ENCODE peak calls at places on chromosome 6, in ten cellular contexts. G is CD8-positive, alpha-beta T cell; Y is lower lobe of right lung; C is mammary epithelial cell; D is adrenal gland; S is H1; B is left ventricle myocardium inferior; E is A549; F is Caco-2; W is tibial artery. J is an unnamed sample. For H3K4me1, the result is how much of the 10 kb centered on the place peaks cover.

GRCh38 chr6:33621396-33622388 is 570 bp downstream of the ITPR3 start:
- DNase-seq in E (no peak), C (peak), Y (peak), W (peak), G (peak), D (peak), S (no peak), F (peak), B (peak), J (peak)

GRCh38 chr6:103122766-103123601 is 1729.5 kb downstream of the GRIK2 start:
- DNase-seq in G (no peak), D (peak), Y (peak), B (no peak), S (peak), E (no peak), F (peak), C (peak), W (peak), J (no peak)

GRCh38 chr6:140893432-140893831 is 1239.3 kb upstream of the GJE1 start:
- DNase-seq in W (no peak), D (no peak), B (no peak), F (no peak), G (no peak), E (no peak), Y (no peak), S (no peak), C (no peak), J (no peak)

GRCh38 chr6:7526755-7527154 is 14.7 kb upstream of the DSP start:
- DNase-seq in D (no peak), E (no peak), G (no peak), B (no peak), W (no peak), C (no peak), F (no peak), S (no peak), Y (no peak), J (no peak)

GRCh38 chr6:118377711-118378414 is 170.2 kb upstream of the PLN start:
- DNase-seq in W (no peak), B (peak), Y (peak), G (no peak), D (no peak), E (no peak), F (no peak), S (no peak), C (no peak), J (no peak)

GRCh38 chr6:82015043-82015442 is 232.5 kb downstream of the IBTK start:
- DNase-seq in D (no peak), E (no peak), F (no peak), C (peak), Y (no peak), G (no peak), W (no peak), S (no peak), B (no peak), J (no peak)

GRCh38 chr6:51936536-51936935 is 150.9 kb downstream of the PKHD1 start:
- DNase-seq in Y (no peak), F (no peak), E (no peak), S (no peak), W (no peak), C (no peak), D (no peak), B (no peak), G (no peak), J (no peak)

GRCh38 chr6:39402239-39402751 is 79.8 kb upstream of the KCNK16 start:
- DNase-seq in C (peak), S (no peak), E (no peak), G (no peak), F (no peak), D (no peak), Y (no peak), B (no peak), W (no peak), J (no peak)

DNA sequence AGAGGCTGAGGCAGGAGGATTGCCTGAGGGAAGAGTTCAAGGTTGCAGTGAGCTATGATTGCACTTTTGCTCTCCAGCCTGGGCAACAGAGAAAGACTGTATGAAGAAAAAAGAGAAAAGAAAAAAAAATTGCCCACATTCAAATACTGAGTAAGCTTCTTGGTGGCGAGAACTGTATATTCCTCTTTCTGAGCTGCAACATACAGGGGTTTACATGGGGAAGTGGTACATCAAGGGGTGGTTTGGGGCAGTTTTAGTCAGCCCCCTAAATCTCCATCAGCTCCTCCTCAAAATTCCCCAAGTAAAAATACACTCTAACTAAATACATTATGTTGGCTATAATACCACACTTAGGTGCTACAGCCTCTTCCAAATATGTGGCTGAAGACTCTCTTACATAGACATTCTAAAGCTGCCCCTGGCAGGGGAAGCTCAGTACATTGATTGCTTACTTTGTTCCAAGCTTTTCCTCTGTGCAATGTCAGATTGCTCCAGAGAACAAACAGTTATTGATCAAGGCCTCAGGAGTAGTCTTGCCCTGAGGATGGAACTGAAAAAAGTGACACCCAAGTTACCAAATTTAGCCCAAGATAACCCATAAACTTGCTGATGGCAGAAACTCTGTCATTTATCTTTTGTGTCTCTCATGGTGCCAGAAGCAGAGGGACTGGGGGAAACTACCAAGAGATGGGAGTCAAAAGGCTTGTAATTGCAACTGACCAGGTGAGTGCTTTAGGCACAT is 107.4 kb upstream of the RIPOR2 start:
- DNase-seq in F (no peak), B (no peak), E (no peak), S (no peak), W (no peak), C (no peak), Y (no peak), G (no peak), D (no peak), J (no peak)
- H3K4me1 ChIP-seq in F (under half), B (under half), E (under half), S (under half), W (under half), C (under half), Y (under half), G (under half), D (under half), J (under half)

DNA sequence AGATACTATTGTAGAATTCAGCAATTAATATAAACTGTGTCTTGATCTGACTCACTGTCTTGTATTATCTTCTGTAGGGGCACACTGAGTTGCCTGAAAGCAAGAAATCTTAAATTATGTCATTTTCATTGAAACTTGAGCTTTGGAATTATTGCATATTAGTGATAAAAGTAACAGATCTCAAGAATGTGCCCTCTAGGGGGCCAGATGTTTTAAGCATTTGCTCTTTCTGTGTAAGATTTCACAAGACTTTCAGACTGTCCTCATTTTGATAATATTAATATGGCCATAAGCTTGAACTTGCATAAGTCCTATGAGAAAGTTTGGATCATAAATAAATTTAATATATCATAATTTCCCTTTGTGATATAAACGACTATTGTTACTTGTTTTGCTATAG is 55.5 kb upstream of the MYO6 start:
- DNase-seq in C (no peak), E (no peak), G (no peak), F (no peak), B (no peak), S (no peak), W (no peak), D (no peak), Y (no peak), J (no peak)
- TF ChIP-seq CTCF in C (peak), E (peak), G (no peak), F (no peak), B (no peak), S (no peak), W (peak), D (peak), Y (no peak), J (no peak)

DNA sequence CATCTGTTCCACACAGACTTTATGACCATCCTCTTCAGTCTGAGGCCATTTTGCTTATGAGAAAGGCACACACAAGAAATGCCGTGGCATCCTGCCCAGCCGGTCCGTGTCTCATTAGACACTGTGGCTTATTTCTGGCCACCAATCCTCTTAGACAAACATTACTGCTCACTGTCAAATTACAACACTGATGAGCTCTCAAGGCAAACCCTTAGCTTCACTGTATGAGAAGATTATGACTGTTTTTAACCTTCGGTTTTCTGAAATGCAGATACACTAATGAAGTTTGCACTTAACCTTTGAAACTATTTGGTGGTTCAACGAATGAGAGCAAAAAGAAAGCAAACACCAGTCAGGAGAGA is 50.5 kb upstream of the DST start:
- DNase-seq in C (peak), D (peak), B (peak), F (peak), Y (peak), W (peak), E (no peak), G (no peak), S (no peak), J (peak)
- H3K4me3 ChIP-seq in C (no peak), D (no peak), B (peak), F (peak), Y (peak), W (peak), E (peak), G (no peak), S (no peak), J (no peak)

GRCh38 chr6:157984686-157985225 is 3.1 kb downstream of the SYNJ2 start:
- DNase-seq in B (no peak), D (no peak), W (no peak), G (no peak), E (no peak), C (no peak), S (no peak), Y (no peak), F (no peak), J (no peak)
- H3K4me1 ChIP-seq in B (half or more), D (under half), W (under half), G (half or more), E (half or more), C (under half), S (under half), Y (under half), F (half or more), J (under half)

DNA sequence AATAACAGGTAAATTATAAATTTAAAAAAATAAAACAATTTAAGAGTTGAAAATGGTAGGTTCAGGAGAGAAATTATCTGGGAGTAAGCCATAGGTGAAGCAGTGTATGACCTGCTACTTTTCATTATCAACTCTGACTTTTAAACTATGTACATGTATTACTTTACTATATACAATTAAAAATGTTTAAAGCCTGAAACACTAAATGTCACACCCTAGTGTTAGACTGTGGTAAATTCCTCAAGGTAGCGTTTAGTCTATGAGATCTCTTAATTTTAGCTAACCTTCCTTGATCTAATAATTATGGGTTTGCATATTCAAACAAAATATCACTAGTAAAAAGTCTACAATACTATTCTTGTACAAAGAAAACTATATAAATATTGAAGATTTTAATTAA is 22.3 kb upstream of the TBC1D32 start:
- DNase-seq in W (no peak), F (no peak), B (no peak), D (no peak), E (no peak), S (no peak), Y (no peak), C (no peak), G (no peak), J (no peak)
- TF ChIP-seq CTCF in W (no peak), F (no peak), B (no peak), D (no peak), E (no peak), S (no peak), Y (no peak), C (no peak), G (no peak), J (no peak)

DNA sequence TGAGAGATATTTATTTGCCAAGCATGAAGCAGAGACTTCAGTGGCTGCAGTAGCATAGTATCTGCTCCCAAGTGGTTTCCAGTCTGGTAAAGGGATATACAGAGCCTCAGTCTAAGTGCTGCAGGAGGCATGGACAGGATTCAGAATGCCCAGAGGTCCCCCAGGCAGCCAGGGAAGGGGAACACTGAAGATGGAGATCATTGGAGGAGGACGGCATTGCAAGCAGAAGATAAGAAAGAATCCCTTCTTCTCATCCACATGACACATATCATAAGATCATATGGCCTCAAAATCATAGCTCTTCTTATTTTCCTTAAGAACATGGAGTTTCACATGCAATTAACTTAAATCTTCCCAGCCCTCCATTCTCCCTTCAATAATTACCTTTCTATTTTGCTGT is 136.1 kb downstream of the KCNQ5 start:
- DNase-seq in S (no peak), Y (no peak), C (no peak), G (no peak), F (no peak), W (no peak), B (no peak), E (no peak), D (no peak), J (no peak)
- H3K4me3 ChIP-seq in S (no peak), Y (no peak), C (no peak), G (no peak), F (no peak), W (no peak), B (no peak), E (no peak), D (no peak), J (no peak)

GRCh38 chr6:129603731-129604130 is 106.2 kb downstream of the ARHGAP18 start:
- DNase-seq in S (no peak), E (no peak), C (no peak), B (no peak), F (no peak), Y (no peak), W (no peak), G (no peak), D (no peak), J (no peak)

GRCh38 chr6:129599467-129599866 is 110.5 kb downstream of the ARHGAP18 start:
- DNase-seq in D (no peak), B (no peak), C (no peak), F (no peak), S (no peak), E (no peak), G (no peak), W (no peak), Y (no peak), J (no peak)

GRCh38 chr6:129601323-129601722 is 108.7 kb downstream of the ARHGAP18 start:
- DNase-seq in D (no peak), C (no peak), E (no peak), G (no peak), W (no peak), Y (no peak), B (no peak), S (no peak), F (no peak), J (no peak)

GRCh38 chr6:129597023-129597713 is 112.8 kb downstream of the ARHGAP18 start:
- DNase-seq in W (no peak), E (no peak), C (no peak), D (no peak), G (no peak), B (no peak), Y (no peak), S (no peak), F (no peak), J (no peak)

DNA sequence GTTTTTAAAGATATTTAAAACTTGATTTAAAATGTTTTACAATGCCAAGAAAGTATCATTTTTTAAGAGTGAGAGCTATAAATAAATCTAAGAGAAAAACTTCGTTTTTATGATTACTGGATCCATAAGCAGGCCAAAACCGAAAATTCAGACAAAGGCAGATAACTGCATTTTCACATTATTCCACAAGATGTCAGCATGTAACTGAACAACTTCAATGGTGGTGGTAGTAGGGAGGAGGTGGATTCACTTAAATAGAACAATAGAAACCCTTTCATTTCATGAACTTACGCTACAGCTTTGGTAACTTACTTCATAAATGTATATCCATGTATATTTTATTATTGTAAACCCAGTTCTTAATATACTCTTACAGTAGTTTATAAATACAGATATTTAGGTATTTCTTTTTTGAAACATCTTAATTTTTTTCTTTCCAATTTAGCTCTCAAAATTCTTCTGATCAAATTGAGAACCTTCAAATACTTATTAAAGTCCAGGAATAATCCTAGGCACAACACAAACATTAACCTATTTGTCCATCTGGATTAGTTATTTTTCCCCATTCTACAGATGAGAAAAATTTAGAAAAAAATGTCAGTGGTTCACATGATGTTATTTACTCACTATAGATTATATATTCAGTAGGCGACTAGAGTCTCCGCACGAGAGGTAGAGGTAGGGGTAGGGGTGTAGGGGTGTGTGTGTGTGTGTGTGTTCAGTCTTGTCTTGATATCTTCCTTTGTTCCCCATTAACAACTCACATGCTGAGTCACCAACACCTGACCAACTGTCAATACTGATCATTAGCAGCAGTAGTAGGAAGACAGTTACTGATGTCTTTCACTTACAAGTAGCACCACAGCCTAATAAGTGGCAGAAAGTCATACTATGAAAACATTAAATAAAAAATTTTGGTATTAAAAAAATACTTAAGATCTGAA is 111.5 kb downstream of the ARHGAP18 start:
- DNase-seq in C (peak), S (no peak), W (no peak), G (no peak), E (peak), B (no peak), D (no peak), Y (no peak), F (peak), J (no peak)
- H3K4me1 ChIP-seq in C (under half), S (under half), W (under half), G (under half), E (under half), B (under half), D (under half), Y (under half), F (under half), J (under half)

GRCh38 chr6:137543114-137543513 is 48.9 kb upstream of the OLIG3 start:
- DNase-seq in E (no peak), Y (no peak), D (no peak), B (no peak), S (no peak), F (peak), W (no peak), C (no peak), G (no peak), J (no peak)
- TF ChIP-seq CTCF in E (no peak), Y (no peak), D (no peak), B (no peak), S (no peak), F (no peak), W (no peak), C (no peak), G (no peak), J (no peak)